ENCODE peak calls at places on chromosomes 12 and 14, in four cellular contexts. U is HCT116, D is K562, K is H1. B is an unnamed sample.

GRCh38 chr14:50955373-50956043 is 11.2 kb upstream of the PYGL start:
- DNase-seq in U (peak), D (peak), K (no peak), B (peak)

GRCh38 chr12:57844725-57845477 is 1.6 kb downstream of the CTDSP2 start:
- DNase-seq in U (peak), D (no peak), K (no peak), B (peak)

GRCh38 chr12:112170376-112170775 is 45.0 kb downstream of the TRAFD1 start:
- DNase-seq in U (no peak), D (peak), K (no peak), B (no peak)

GRCh38 chr12:116780942-116781341 is 42.8 kb downstream of the RNFT2 start:
- DNase-seq in U (no peak), D (no peak), K (no peak), B (no peak)

GRCh38 chr12:117241697-117242096 is 51.4 kb upstream of the FBXO21 start:
- DNase-seq in U (no peak), D (no peak), K (no peak), B (no peak)

GRCh38 chr14:100212476-100213333 is 26.2 kb upstream of the YY1 start:
- DNase-seq in U (no peak), D (peak), K (no peak), B (no peak)

GRCh38 chr14:68283378-68284123 is 464.0 kb downstream of the RAD51B start:
- DNase-seq in U (no peak), D (no peak), K (no peak), B (no peak)

GRCh38 chr12:38904932-38905479 is 385 bp downstream of the CPNE8 start:
- DNase-seq in U (peak), D (peak), K (peak), B (peak)

GRCh38 chr12:25051583-25052190 is 102.8 kb upstream of the BCAT1 start:
- DNase-seq in U (no peak), D (no peak), K (no peak), B (no peak)

GRCh38 chr12:77372026-77372425 is 306.7 kb upstream of the E2F7 start:
- DNase-seq in U (no peak), D (no peak), K (no peak), B (no peak)

GRCh38 chr14:58060077-58060476 is 91.9 kb downstream of the ARMH4 start:
- DNase-seq in U (no peak), D (no peak), K (no peak), B (no peak)

GRCh38 chr12:21801522-21802288 is 27.2 kb upstream of the KCNJ8 start:
- DNase-seq in U (no peak), D (no peak), K (no peak), B (no peak)

GRCh38 chr12:57401165-57401564 is 29.7 kb downstream of the R3HDM2 start:
- DNase-seq in U (no peak), D (no peak), K (peak), B (no peak)

GRCh38 chr12:19941096-19941495 is 427.2 kb upstream of the PDE3A start:
- DNase-seq in U (no peak), D (no peak), K (no peak), B (no peak)

GRCh38 chr14:91835920-91836843 is 31.2 kb downstream of the TC2N start:
- DNase-seq in U (peak), D (peak), K (peak), B (no peak)

GRCh38 chr12:94863286-94863685 is 140.2 kb downstream of the NDUFA12 start:
- DNase-seq in U (no peak), D (no peak), K (no peak), B (no peak)

GRCh38 chr12:68508536-68509050 is 102.1 kb upstream of the RAP1B start:
- DNase-seq in U (no peak), D (no peak), K (no peak), B (no peak)

GRCh38 chr14:76640923-76641395 is 120.3 kb upstream of the VASH1 start:
- DNase-seq in U (no peak), D (no peak), K (no peak), B (no peak)

GRCh38 chr14:96131836-96132235 is 72.8 kb upstream of the BDKRB2 start:
- DNase-seq in U (no peak), D (no peak), K (no peak), B (no peak)

GRCh38 chr12:115421796-115422709 is 738.1 kb upstream of the TBX3 start:
- DNase-seq in U (no peak), D (no peak), K (no peak), B (peak)

GRCh38 chr12:67811437-67812361 is 163.2 kb downstream of the DYRK2 start:
- DNase-seq in U (no peak), D (no peak), K (no peak), B (no peak)

GRCh38 chr14:61416587-61416986 is 95.2 kb downstream of the PRKCH start:
- DNase-seq in U (no peak), D (no peak), K (no peak), B (no peak)

GRCh38 chr14:77582511-77582910 is 33.9 kb downstream of the SPTLC2 start:
- DNase-seq in U (no peak), D (no peak), K (no peak), B (no peak)

DNA sequence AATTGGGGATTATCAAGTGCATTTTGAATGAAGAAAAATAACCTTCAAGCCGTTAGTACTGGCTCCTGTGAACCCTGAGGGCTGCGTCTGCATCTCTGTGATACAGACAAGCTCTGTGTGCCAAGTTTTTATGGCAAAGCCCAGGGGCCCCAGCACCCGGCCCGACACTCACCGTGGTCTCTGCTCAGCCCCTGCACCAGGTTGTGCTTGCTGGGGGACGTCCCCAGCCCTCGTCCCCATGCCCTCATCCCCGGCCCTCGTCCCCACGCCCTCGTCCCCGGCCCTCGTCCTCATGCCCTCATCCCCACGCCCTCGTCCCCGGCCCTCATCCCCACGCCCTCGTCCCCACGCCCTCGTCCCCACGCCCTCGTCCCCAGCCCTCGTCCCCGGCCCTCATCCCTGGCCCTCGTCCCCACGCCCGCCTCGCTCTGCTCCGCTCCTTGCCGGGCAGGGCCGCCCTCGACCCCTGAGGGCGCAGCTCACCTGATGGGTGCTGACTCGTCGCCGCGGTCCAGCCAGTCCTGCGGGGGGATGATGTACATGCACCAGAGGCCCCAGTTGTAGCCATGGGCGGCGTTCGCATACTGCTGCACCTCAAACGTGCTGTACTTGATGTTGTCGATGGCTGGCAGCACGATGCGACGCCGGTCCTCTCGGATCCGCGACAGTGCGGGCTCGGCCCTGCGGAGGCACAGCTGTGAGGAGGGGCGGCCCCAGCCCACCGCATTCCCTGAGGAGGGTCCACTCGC is 72.0 kb downstream of the GALNT9 start:
- DNase-seq in U (no peak), D (no peak), K (no peak), B (no peak)
- TF ChIP-seq FOSL1 in U (no peak), D (no peak), K (no peak), B (no peak)

GRCh38 chr12:59166457-59166856 is 246.2 kb upstream of the LRIG3 start:
- DNase-seq in U (no peak), D (no peak), K (no peak), B (no peak)

GRCh38 chr12:59164226-59164625 is 243.9 kb upstream of the LRIG3 start:
- DNase-seq in U (no peak), D (no peak), K (no peak), B (no peak)

GRCh38 chr12:59164991-59165718 is 244.9 kb upstream of the LRIG3 start:
- DNase-seq in U (peak), D (no peak), K (no peak), B (peak)
- TF ChIP-seq FOSL1 in U (no peak), D (no peak), K (no peak), B (no peak)

GRCh38 chr12:130070017-130070653 is 92.1 kb upstream of the FZD10 start:
- DNase-seq in U (no peak), D (peak), K (no peak), B (no peak)
- TF ChIP-seq FOSL1 in U (no peak), D (no peak), K (no peak), B (no peak)

GRCh38 chr12:2325501-2325900 is 272.7 kb downstream of the CACNA1C start:
- DNase-seq in U (no peak), D (no peak), K (no peak), B (no peak)

GRCh38 chr12:2326470-2326869 is 273.7 kb downstream of the CACNA1C start:
- DNase-seq in U (no peak), D (no peak), K (no peak), B (no peak)

GRCh38 chr12:2322554-2323120 is 269.9 kb downstream of the CACNA1C start:
- DNase-seq in U (no peak), D (no peak), K (no peak), B (no peak)

GRCh38 chr12:2323538-2324261 is 270.9 kb downstream of the CACNA1C start:
- DNase-seq in U (no peak), D (no peak), K (no peak), B (no peak)

GRCh38 chr12:2324375-2324774 is 271.6 kb downstream of the CACNA1C start:
- DNase-seq in U (no peak), D (no peak), K (no peak), B (no peak)
- TF ChIP-seq FOSL1 in U (no peak), D (no peak), K (no peak), B (no peak)

B was measured in HepG2.